ENCODE peak calls at places on chromosomes 3 and 15, in four cellular contexts. One of them, this sample, is unnamed.

GRCh38 chr15:93523490-93523889 is 434.5 kb upstream of the RGMA start:
- DNase-seq in GM20000: no peak
- DNase-seq in left ventricle myocardium inferior: no peak
- DNase-seq in Caki2: no peak
- DNase-seq in this sample: no peak

GRCh38 chr3:135329479-135329878 is 534.4 kb downstream of the EPHB1 start:
- DNase-seq in GM20000: no peak
- DNase-seq in left ventricle myocardium inferior: peak
- DNase-seq in Caki2: no peak
- DNase-seq in this sample: no peak

GRCh38 chr15:60969658-60970057 is 259.4 kb downstream of the RORA start:
- DNase-seq in GM20000: no peak
- DNase-seq in Caki2: no peak
- DNase-seq in left ventricle myocardium inferior: no peak
- DNase-seq in this sample: no peak

GRCh38 chr3:128275316-128276150 is 122.3 kb downstream of the EEFSEC start:
- DNase-seq in Caki2: no peak
- DNase-seq in GM20000: no peak
- DNase-seq in left ventricle myocardium inferior: no peak
- DNase-seq in this sample: no peak

GRCh38 chr3:4963669-4964589 is 15.3 kb upstream of the BHLHE40 start:
- DNase-seq in left ventricle myocardium inferior: no peak
- DNase-seq in GM20000: no peak
- DNase-seq in Caki2: no peak
- DNase-seq in this sample: no peak

GRCh38 chr3:184693011-184693975 is 18.6 kb downstream of the MAGEF1 start:
- DNase-seq in left ventricle myocardium inferior: no peak
- DNase-seq in GM20000: no peak
- DNase-seq in Caki2: no peak
- DNase-seq in this sample: no peak

GRCh38 chr3:49716169-49716568 is 3.3 kb downstream of the AMIGO3 start:
- DNase-seq in left ventricle myocardium inferior: no peak
- DNase-seq in GM20000: no peak
- DNase-seq in Caki2: no peak
- DNase-seq in this sample: peak

GRCh38 chr15:63763476-63764123 is 70.1 kb downstream of the HERC1 start:
- DNase-seq in Caki2: no peak
- DNase-seq in GM20000: peak
- DNase-seq in left ventricle myocardium inferior: no peak
- DNase-seq in this sample: no peak

GRCh38 chr3:183477801-183478456 is 49.5 kb upstream of the MCF2L2 start:
- DNase-seq in left ventricle myocardium inferior: no peak
- DNase-seq in Caki2: no peak
- DNase-seq in GM20000: no peak
- DNase-seq in this sample: no peak

GRCh38 chr3:156488771-156489170 is 66.1 kb downstream of the SSR3 start:
- DNase-seq in GM20000: no peak
- DNase-seq in Caki2: no peak
- DNase-seq in left ventricle myocardium inferior: no peak
- DNase-seq in this sample: no peak

GRCh38 chr3:46112296-46112695 is 85.0 kb upstream of the XCR1 start:
- DNase-seq in Caki2: no peak
- DNase-seq in GM20000: no peak
- DNase-seq in left ventricle myocardium inferior: no peak
- DNase-seq in this sample: no peak

GRCh38 chr3:119304201-119304713 is 10.1 kb downstream of the ARHGAP31 start:
- DNase-seq in GM20000: no peak
- DNase-seq in Caki2: peak
- DNase-seq in left ventricle myocardium inferior: no peak
- DNase-seq in this sample: no peak

GRCh38 chr3:124483915-124484470 is 246.3 kb upstream of the UMPS start:
- DNase-seq in left ventricle myocardium inferior: no peak
- DNase-seq in GM20000: no peak
- DNase-seq in Caki2: peak
- DNase-seq in this sample: no peak

GRCh38 chr15:73258271-73259108 is 110.3 kb downstream of the HCN4 start:
- DNase-seq in Caki2: no peak
- DNase-seq in left ventricle myocardium inferior: no peak
- DNase-seq in GM20000: peak
- DNase-seq in this sample: no peak

GRCh38 chr3:908839-909238 is 184.0 kb upstream of the CNTN6 start:
- DNase-seq in left ventricle myocardium inferior: no peak
- DNase-seq in Caki2: peak
- DNase-seq in GM20000: no peak
- DNase-seq in this sample: no peak

GRCh38 chr3:189355481-189356201 is 183.9 kb downstream of the TPRG1 start:
- DNase-seq in GM20000: no peak
- DNase-seq in left ventricle myocardium inferior: no peak
- DNase-seq in Caki2: peak
- DNase-seq in this sample: no peak

GRCh38 chr15:49185473-49185872 is 15.4 kb downstream of the GALK2 start:
- DNase-seq in left ventricle myocardium inferior: no peak
- DNase-seq in Caki2: no peak
- DNase-seq in GM20000: no peak
- DNase-seq in this sample: no peak

GRCh38 chr3:57820479-57820878 is 64.4 kb downstream of the SLMAP start:
- DNase-seq in GM20000: no peak
- DNase-seq in left ventricle myocardium inferior: no peak
- DNase-seq in Caki2: no peak
- DNase-seq in this sample: no peak

GRCh38 chr15:89863918-89864317 is 29.9 kb downstream of the AP3S2 start:
- DNase-seq in Caki2: no peak
- DNase-seq in left ventricle myocardium inferior: no peak
- DNase-seq in GM20000: no peak
- DNase-seq in this sample: no peak

GRCh38 chr3:72848703-72849081 is 447 bp upstream of the SHQ1 start:
- DNase-seq in GM20000: peak
- DNase-seq in Caki2: no peak
- DNase-seq in left ventricle myocardium inferior: no peak
- DNase-seq in this sample: no peak

GRCh38 chr3:94360982-94361381 is 298.1 kb downstream of the NSUN3 start:
- DNase-seq in left ventricle myocardium inferior: peak
- DNase-seq in GM20000: no peak
- DNase-seq in Caki2: no peak
- DNase-seq in this sample: peak

GRCh38 chr3:127029521-127030327 is 46.8 kb downstream of the PLXNA1 start:
- DNase-seq in Caki2: no peak
- DNase-seq in GM20000: no peak
- DNase-seq in left ventricle myocardium inferior: no peak
- DNase-seq in this sample: no peak

GRCh38 chr15:43186003-43186353 is 775 bp downstream of the CCNDBP1 start:
- DNase-seq in Caki2: no peak
- DNase-seq in GM20000: no peak
- DNase-seq in left ventricle myocardium inferior: no peak
- DNase-seq in this sample: no peak

GRCh38 chr3:115513411-115513800 is 109.9 kb upstream of the GAP43 start:
- DNase-seq in Caki2: no peak
- DNase-seq in GM20000: no peak
- DNase-seq in left ventricle myocardium inferior: no peak
- DNase-seq in this sample: no peak

GRCh38 chr3:180252683-180253082 is 215.9 kb upstream of the PEX5L start:
- DNase-seq in GM20000: no peak
- DNase-seq in left ventricle myocardium inferior: no peak
- DNase-seq in Caki2: no peak
- DNase-seq in this sample: no peak

GRCh38 chr3:167493240-167493639 is 19.4 kb upstream of the SERPINI2 start:
- DNase-seq in GM20000: no peak
- DNase-seq in left ventricle myocardium inferior: no peak
- DNase-seq in Caki2: peak
- DNase-seq in this sample: no peak

GRCh38 chr3:127233371-127233770 is 40.4 kb downstream of the PRR23E start:
- DNase-seq in GM20000: no peak
- DNase-seq in Caki2: peak
- DNase-seq in left ventricle myocardium inferior: no peak
- DNase-seq in this sample: no peak

GRCh38 chr3:83706669-83707068 is 1252.1 kb upstream of the CADM2 start:
- DNase-seq in GM20000: no peak
- DNase-seq in left ventricle myocardium inferior: no peak
- DNase-seq in Caki2: no peak
- DNase-seq in this sample: no peak

GRCh38 chr15:53446376-53446775 is 313.1 kb downstream of the WDR72 start:
- DNase-seq in left ventricle myocardium inferior: no peak
- DNase-seq in Caki2: no peak
- DNase-seq in GM20000: no peak
- DNase-seq in this sample: no peak

GRCh38 chr3:48402281-48402732 is 27.6 kb downstream of the PLXNB1 start:
- DNase-seq in Caki2: peak
- DNase-seq in left ventricle myocardium inferior: peak
- DNase-seq in GM20000: peak
- DNase-seq in this sample: peak

This sample was measured in tibial artery.